ENCODE peak calls at places on chromosomes 13 and 19, in six cellular contexts. U is upper lobe of right lung, K is colonic mucosa, I is mammary epithelial cell, M is A549, O is tibial nerve. C is an unnamed sample.

GRCh38 chr13:24348385-24348784 is 39.0 kb downstream of the C1QTNF9 start:
- DNase-seq in M (no peak), U (no peak), K (no peak), I (no peak), O (no peak), C (no peak)

GRCh38 chr19:1266818-1267440 is 2.2 kb upstream of the CIRBP start:
- DNase-seq in M (peak), K (peak), I (no peak), U (peak), O (no peak), C (peak)

GRCh38 chr19:43300876-43301765 is 31.8 kb upstream of the PSG9 start:
- DNase-seq in K (no peak), O (no peak), U (no peak), I (no peak), M (no peak), C (no peak)

GRCh38 chr19:48739835-48740704 is at the start of gene RASIP1:
- DNase-seq in I (no peak), M (no peak), O (no peak), U (no peak), K (no peak), C (no peak)

GRCh38 chr13:30796833-30797601 is 61.7 kb downstream of the ALOX5AP start:
- DNase-seq in M (no peak), U (no peak), I (peak), O (no peak), K (no peak), C (peak)

GRCh38 chr13:91539458-91540156 is 141.2 kb downstream of the GPC5 start:
- DNase-seq in O (no peak), U (no peak), M (no peak), K (no peak), I (no peak), C (no peak)

GRCh38 chr19:29384676-29385075 is 141.1 kb upstream of the VSTM2B start:
- DNase-seq in K (no peak), U (no peak), O (no peak), M (no peak), I (no peak), C (no peak)

GRCh38 chr13:84706004-84706710 is 823.9 kb upstream of the SLITRK1 start:
- DNase-seq in M (no peak), I (no peak), U (no peak), K (no peak), O (no peak), C (no peak)

GRCh38 chr19:23810496-23810895 is 51.8 kb upstream of the ZNF681 start:
- DNase-seq in M (no peak), I (no peak), K (no peak), U (no peak), O (no peak), C (no peak)

GRCh38 chr19:19214892-19215291 is 3.1 kb downstream of the NCAN start:
- DNase-seq in M (no peak), U (no peak), K (no peak), O (no peak), I (no peak), C (peak)

GRCh38 chr19:47609885-47610545 is 1.1 kb downstream of the BICRA start:
- DNase-seq in K (peak), U (peak), I (peak), M (peak), O (no peak), C (peak)

GRCh38 chr13:74243637-74244526 is 109.7 kb upstream of the KLF12 start:
- DNase-seq in M (no peak), I (peak), U (no peak), O (no peak), K (no peak), C (no peak)

GRCh38 chr19:19205416-19206410 is 2.5 kb upstream of the NR2C2AP start:
- DNase-seq in M (no peak), I (no peak), K (no peak), O (no peak), U (no peak), C (no peak)

GRCh38 chr13:101453784-101454201 is 1.3 kb downstream of the ITGBL1 start:
- DNase-seq in O (no peak), M (no peak), U (peak), K (no peak), I (peak), C (no peak)

GRCh38 chr19:50152578-50152977 is 10.5 kb downstream of the IZUMO2 start:
- DNase-seq in M (no peak), U (no peak), K (no peak), I (no peak), O (no peak), C (no peak)

GRCh38 chr19:50148528-50148927 is 14.6 kb downstream of the IZUMO2 start:
- DNase-seq in I (no peak), K (no peak), U (no peak), O (no peak), M (no peak), C (no peak)

GRCh38 chr19:50147462-50148423 is 15.3 kb downstream of the IZUMO2 start:
- DNase-seq in K (peak), U (peak), I (peak), O (peak), M (peak), C (peak)
- TF ChIP-seq CTCF in K (peak), U (peak), I (peak), O (peak), M (peak), C (peak)

GRCh38 chr19:9849786-9850185 is 14.7 kb downstream of the PIN1 start:
- DNase-seq in M (no peak), U (no peak), K (no peak), O (no peak), I (no peak), C (no peak)

GRCh38 chr19:9848761-9849160 is 13.6 kb downstream of the PIN1 start:
- DNase-seq in M (no peak), K (no peak), O (no peak), I (no peak), U (no peak), C (no peak)

GRCh38 chr19:9847087-9847671 is 12.1 kb downstream of the PIN1 start:
- DNase-seq in U (no peak), K (peak), M (peak), I (peak), O (no peak), C (peak)

GRCh38 chr19:9850235-9850959 is 15.3 kb downstream of the PIN1 start:
- DNase-seq in K (no peak), M (no peak), I (no peak), U (no peak), O (no peak), C (no peak)

DNA sequence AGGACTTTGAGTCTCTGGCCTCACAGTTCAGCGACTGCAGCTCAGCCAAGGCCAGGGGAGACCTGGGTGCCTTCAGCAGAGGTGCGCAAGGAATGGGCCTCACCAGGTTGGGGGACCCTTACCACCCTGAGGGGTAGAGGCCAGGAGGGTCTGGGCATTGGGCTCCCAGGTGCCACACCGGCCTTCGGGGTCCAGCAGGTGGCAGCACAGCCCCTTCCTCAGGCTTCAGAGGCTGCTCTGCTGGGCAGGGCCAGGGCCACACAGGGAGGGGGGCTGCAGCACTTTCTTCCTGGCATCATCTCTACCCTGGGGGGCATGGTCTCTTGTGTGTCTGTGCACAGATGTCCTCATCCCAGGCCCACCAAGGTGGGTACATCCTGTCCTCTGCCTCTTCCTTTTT is 12.9 kb downstream of the PIN1 start:
- DNase-seq in O (no peak), M (no peak), U (no peak), I (no peak), K (no peak), C (peak)
- TF ChIP-seq CTCF in O (no peak), M (peak), U (peak), I (peak), K (peak), C (peak)

GRCh38 chr13:40995997-40996396 is 23.1 kb downstream of the ELF1 start:
- DNase-seq in M (no peak), I (no peak), O (no peak), K (no peak), U (no peak), C (no peak)

GRCh38 chr13:40993987-40994386 is 25.1 kb downstream of the ELF1 start:
- DNase-seq in U (no peak), M (no peak), O (no peak), K (peak), I (peak), C (no peak)

GRCh38 chr13:40993119-40993518 is 26.0 kb downstream of the ELF1 start:
- DNase-seq in M (no peak), U (no peak), K (no peak), I (no peak), O (no peak), C (no peak)

GRCh38 chr13:40994581-40995230 is 24.4 kb downstream of the ELF1 start:
- DNase-seq in I (peak), M (no peak), U (no peak), K (no peak), O (no peak), C (peak)

DNA sequence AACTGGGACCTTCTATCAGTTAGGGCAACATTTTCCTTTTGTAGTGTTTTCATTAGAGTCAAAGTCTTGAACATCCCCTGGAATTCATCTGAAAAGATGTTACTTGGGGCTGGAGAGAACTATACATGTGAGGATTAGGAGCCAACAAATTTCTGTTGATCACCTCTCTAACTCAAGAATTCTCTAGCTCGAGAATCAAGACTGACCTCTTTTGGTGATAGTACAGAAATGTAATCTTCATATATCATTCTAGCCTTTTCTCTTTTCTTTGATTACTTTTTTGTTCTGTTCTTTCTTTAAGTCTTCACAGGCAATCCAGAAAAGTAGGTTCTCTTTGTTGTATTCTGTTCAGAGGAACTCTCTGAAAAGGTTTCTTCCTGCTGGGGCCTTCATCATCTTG is 26.4 kb downstream of the ELF1 start:
- DNase-seq in O (no peak), M (no peak), I (no peak), U (no peak), K (no peak), C (no peak)
- TF ChIP-seq CTCF in O (no peak), M (no peak), I (peak), U (no peak), K (no peak), C (no peak)

DNA sequence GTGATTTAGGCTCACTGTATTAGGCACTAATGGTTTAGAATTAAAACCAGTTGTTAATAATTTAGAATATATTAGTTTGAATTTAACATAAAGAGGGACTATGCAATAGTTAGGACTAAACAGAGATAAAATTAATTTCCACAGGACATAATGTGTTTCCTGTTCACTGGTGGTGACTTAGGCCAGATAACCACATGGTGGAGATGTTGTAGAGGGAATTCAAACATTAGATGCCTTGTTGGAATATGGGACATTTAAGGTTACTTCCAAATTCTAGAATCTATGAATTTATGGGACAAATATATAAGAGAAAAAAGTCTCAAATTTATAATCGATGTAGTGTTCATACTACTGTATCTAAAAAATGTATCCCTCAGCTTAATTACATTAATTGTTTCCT is 615.5 kb upstream of the KLHL1 start:
- DNase-seq in K (no peak), I (no peak), O (no peak), M (peak), U (no peak), C (no peak)
- TF ChIP-seq CTCF in K (no peak), I (peak), O (no peak), M (no peak), U (no peak), C (no peak)

DNA sequence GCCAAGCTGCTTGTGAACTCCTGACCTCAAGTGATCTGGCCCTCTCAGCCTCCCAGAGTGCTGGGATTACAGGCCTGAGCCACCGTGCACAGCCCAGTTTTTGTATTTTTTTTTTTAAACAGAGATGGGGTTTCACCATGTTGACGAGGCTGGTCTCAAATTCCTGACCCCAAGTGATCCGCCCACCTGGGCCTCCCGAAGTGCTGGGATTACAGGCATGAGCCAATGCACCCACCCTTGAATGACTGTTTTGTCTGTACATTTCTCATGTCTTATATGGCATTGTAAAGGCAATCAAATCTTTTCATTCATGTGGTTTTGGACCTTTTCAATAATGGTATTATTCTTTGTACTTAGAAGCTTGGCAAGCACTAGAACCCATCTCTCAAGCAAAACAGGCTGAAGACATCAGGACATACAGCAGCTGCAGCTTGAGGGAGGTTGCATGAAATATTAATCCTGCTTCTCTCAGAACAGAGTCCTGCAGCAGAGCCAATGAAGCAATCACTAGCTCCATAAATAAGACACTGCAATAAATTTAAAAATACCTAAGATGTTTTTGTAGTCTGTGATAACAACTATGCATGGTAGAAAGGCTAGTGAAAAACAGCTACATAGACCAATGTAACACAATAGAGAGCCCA is 209.9 kb downstream of the TUBA3C start:
- DNase-seq in U (no peak), K (no peak), M (no peak), I (no peak), O (no peak), C (no peak)
- TF ChIP-seq CTCF in U (no peak), K (no peak), M (no peak), I (no peak), O (no peak), C (no peak)

DNA sequence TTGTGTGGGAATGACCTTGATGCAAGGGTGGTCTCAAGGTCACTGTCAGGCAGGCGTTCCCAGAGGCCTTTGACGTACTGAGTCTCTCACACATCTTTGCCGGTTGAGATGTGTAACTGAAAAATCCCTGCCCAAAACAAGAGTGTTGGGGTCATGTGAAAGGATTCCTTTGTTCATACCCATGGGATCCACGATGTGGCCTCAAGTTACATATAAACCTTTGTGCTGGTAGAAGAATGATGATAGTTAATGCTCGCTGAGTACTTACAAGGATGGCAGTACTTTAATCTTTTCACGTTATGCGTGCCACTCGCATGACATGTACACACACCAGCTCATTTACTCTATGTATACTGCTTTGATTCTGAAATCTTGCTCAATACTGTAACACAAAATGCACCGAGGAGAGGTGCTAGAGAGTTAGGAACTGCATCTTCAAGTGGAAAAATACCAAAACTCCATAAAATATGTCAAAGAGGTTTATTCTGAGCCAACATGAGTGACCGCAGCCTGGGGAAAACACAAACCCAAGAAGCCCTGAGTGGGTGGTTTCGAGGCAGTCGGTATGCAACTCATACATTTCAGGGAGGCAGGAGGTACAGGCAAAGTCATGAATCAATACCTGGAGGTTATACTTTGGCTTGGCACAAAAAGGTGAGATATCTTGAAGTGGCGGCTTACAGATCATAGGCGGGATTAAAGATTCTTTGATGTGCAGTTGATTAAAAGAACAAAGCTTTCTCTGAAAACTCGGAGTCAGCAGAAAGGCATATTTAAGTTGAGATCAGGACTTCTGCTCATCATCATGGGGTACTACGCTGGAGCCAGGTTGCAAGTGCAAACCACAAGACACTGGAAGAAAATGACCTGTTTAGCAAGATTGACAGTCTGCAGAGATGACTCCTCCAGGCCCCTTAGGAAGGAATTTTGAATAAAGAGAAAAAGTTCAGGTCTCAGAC is 87.3 kb upstream of the ARHGEF7 start:
- DNase-seq in I (peak), U (no peak), K (no peak), M (no peak), O (no peak), C (no peak)
- TF ChIP-seq CTCF in I (peak), U (no peak), K (no peak), M (no peak), O (no peak), C (no peak)

GRCh38 chr13:102679449-102680132 is 15.3 kb downstream of the METTL21C start:
- DNase-seq in I (no peak), U (no peak), K (no peak), M (no peak), O (no peak), C (no peak)

GRCh38 chr13:102678339-102679122 is 16.3 kb downstream of the METTL21C start:
- DNase-seq in U (no peak), O (no peak), I (no peak), M (no peak), K (no peak), C (no peak)

GRCh38 chr13:102680842-102681725 is 13.8 kb downstream of the METTL21C start:
- DNase-seq in I (no peak), U (no peak), O (no peak), M (no peak), K (no peak), C (no peak)

GRCh38 chr13:102682727-102683126 is 12.1 kb downstream of the METTL21C start:
- DNase-seq in M (no peak), K (no peak), O (no peak), U (no peak), I (no peak), C (no peak)

GRCh38 chr13:102680133-102680717 is 14.6 kb downstream of the METTL21C start:
- DNase-seq in O (no peak), M (no peak), I (no peak), K (no peak), U (no peak), C (no peak)
- TF ChIP-seq CTCF in O (no peak), M (no peak), I (no peak), K (no peak), U (no peak), C (no peak)

GRCh38 chr19:11141937-11142527 is 13.6 kb downstream of the SPC24 start:
- DNase-seq in I (no peak), M (peak), O (no peak), K (no peak), U (peak), C (no peak)

GRCh38 chr19:11136400-11137101 is 19.0 kb downstream of the SPC24 start:
- DNase-seq in U (no peak), I (peak), K (no peak), O (no peak), M (no peak), C (no peak)

GRCh38 chr19:11138659-11139526 is 16.7 kb downstream of the SPC24 start:
- DNase-seq in O (peak), M (peak), K (peak), U (peak), I (peak), C (no peak)

GRCh38 chr19:11140896-11141295 is 14.7 kb downstream of the SPC24 start:
- DNase-seq in I (no peak), M (no peak), O (no peak), K (no peak), U (no peak), C (no peak)

DNA sequence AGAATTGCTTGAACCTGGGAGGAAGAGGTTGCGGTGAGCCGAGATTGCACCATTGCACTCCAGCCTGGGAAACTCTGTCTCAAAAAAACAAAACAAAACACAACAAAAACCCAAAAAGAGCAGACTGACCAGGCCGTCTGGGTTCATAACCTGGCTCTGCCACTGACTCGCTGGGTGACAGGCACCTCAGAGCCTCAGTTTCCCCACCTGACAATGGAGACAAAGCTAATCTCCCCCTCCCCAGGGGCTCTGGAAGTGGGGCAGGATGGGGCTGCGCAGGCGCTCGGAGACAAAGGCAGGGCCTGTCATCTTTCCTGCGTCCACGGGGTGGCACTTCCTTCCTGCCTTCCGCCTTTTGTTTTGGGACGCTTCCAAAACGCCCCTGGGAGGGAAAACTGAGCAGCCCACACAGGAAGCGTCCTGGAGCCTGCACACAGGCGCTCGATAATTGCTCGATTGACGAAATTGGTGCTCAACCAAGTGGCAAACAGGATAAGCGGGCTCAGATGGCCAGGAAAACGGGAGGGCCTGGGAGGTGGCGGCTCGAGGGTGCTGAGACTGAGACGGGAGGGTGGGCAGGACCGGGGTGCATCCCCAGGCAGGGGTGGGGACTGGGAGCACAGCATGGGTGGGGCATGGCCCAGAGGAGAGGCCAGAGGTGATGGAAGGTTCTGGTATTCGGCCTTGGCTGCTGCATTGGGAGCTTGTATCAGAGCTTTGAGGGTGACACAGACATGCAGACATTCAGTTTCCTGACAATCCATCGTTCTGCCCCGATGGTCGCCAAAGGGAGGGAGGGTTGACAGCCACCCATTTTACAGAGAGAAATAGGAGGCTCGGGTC is 17.8 kb downstream of the SPC24 start:
- DNase-seq in K (peak), O (peak), I (peak), M (peak), U (peak), C (peak)
- TF ChIP-seq CTCF in K (peak), O (peak), I (peak), M (peak), U (peak), C (peak)